ENCODE peak calls at places on chromosomes 6 and 20, in eight cellular contexts. One of them, this sample, is unnamed.

GRCh38 chr6:9482030-9482731 is 932.7 kb downstream of the TFAP2A start:
- DNase-seq in fibroblast of lung: peak
- DNase-seq in M059J: peak
- DNase-seq in substantia nigra: no peak
- DNase-seq in left lung: no peak
- DNase-seq in D721Med: no peak
- DNase-seq in NCI-H2081 treated with DMSO at 0.1 percent for 48 hours: no peak
- DNase-seq in germinal center: no peak
- DNase-seq in this sample: no peak

GRCh38 chr6:4599924-4600323 is 176.3 kb upstream of the CDYL start:
- DNase-seq in NCI-H2081 treated with DMSO at 0.1 percent for 48 hours: no peak
- DNase-seq in fibroblast of lung: peak
- DNase-seq in left lung: no peak
- DNase-seq in M059J: peak
- DNase-seq in D721Med: no peak
- DNase-seq in germinal center: no peak
- DNase-seq in substantia nigra: no peak
- DNase-seq in this sample: no peak

GRCh38 chr20:17966432-17967312 is 1.9 kb downstream of the SNX5 start:
- DNase-seq in NCI-H2081 treated with DMSO at 0.1 percent for 48 hours: no peak
- DNase-seq in D721Med: no peak
- DNase-seq in left lung: no peak
- DNase-seq in fibroblast of lung: peak
- DNase-seq in germinal center: no peak
- DNase-seq in M059J: peak
- DNase-seq in substantia nigra: no peak
- DNase-seq in this sample: no peak

GRCh38 chr20:41011551-41012067 is 17.0 kb upstream of the TOP1 start:
- DNase-seq in fibroblast of lung: no peak
- DNase-seq in germinal center: peak
- DNase-seq in substantia nigra: no peak
- DNase-seq in left lung: no peak
- DNase-seq in NCI-H2081 treated with DMSO at 0.1 percent for 48 hours: no peak
- DNase-seq in M059J: no peak
- DNase-seq in D721Med: no peak
- DNase-seq in this sample: peak

GRCh38 chr6:56380476-56380875 is 133.1 kb upstream of the COL21A1 start:
- DNase-seq in D721Med: no peak
- DNase-seq in substantia nigra: no peak
- DNase-seq in fibroblast of lung: no peak
- DNase-seq in left lung: no peak
- DNase-seq in germinal center: no peak
- DNase-seq in NCI-H2081 treated with DMSO at 0.1 percent for 48 hours: no peak
- DNase-seq in M059J: peak
- DNase-seq in this sample: no peak

GRCh38 chr20:16675165-16675564 is 54.7 kb upstream of the SNRPB2 start:
- DNase-seq in NCI-H2081 treated with DMSO at 0.1 percent for 48 hours: no peak
- DNase-seq in D721Med: no peak
- DNase-seq in fibroblast of lung: no peak
- DNase-seq in left lung: no peak
- DNase-seq in M059J: no peak
- DNase-seq in substantia nigra: no peak
- DNase-seq in germinal center: no peak
- DNase-seq in this sample: no peak

GRCh38 chr6:76876922-76877553 is 586.3 kb downstream of the HTR1B start:
- DNase-seq in left lung: no peak
- DNase-seq in NCI-H2081 treated with DMSO at 0.1 percent for 48 hours: peak
- DNase-seq in fibroblast of lung: peak
- DNase-seq in D721Med: no peak
- DNase-seq in M059J: peak
- DNase-seq in substantia nigra: no peak
- DNase-seq in germinal center: no peak
- DNase-seq in this sample: no peak

GRCh38 chr6:52984247-52984646 is 10.8 kb downstream of the GSTA4 start:
- DNase-seq in fibroblast of lung: no peak
- DNase-seq in D721Med: no peak
- DNase-seq in M059J: peak
- DNase-seq in germinal center: peak
- DNase-seq in NCI-H2081 treated with DMSO at 0.1 percent for 48 hours: no peak
- DNase-seq in left lung: no peak
- DNase-seq in substantia nigra: no peak
- DNase-seq in this sample: peak

GRCh38 chr6:90295854-90296345 is 743 bp downstream of the BACH2 start:
- DNase-seq in M059J: peak
- DNase-seq in fibroblast of lung: peak
- DNase-seq in substantia nigra: peak
- DNase-seq in D721Med: no peak
- DNase-seq in germinal center: peak
- DNase-seq in NCI-H2081 treated with DMSO at 0.1 percent for 48 hours: no peak
- DNase-seq in left lung: peak
- DNase-seq in this sample: peak

GRCh38 chr6:73286752-73287151 is 23.8 kb upstream of the KHDC1 start:
- DNase-seq in substantia nigra: no peak
- DNase-seq in NCI-H2081 treated with DMSO at 0.1 percent for 48 hours: no peak
- DNase-seq in M059J: no peak
- DNase-seq in D721Med: no peak
- DNase-seq in left lung: no peak
- DNase-seq in fibroblast of lung: no peak
- DNase-seq in germinal center: no peak
- DNase-seq in this sample: no peak

GRCh38 chr6:48325701-48326100 is 214.7 kb upstream of the PTCHD4 start:
- DNase-seq in left lung: no peak
- DNase-seq in substantia nigra: no peak
- DNase-seq in NCI-H2081 treated with DMSO at 0.1 percent for 48 hours: no peak
- DNase-seq in D721Med: no peak
- DNase-seq in M059J: peak
- DNase-seq in germinal center: no peak
- DNase-seq in fibroblast of lung: peak
- DNase-seq in this sample: no peak

GRCh38 chr20:63183422-63184146 is 32.3 kb downstream of the YTHDF1 start:
- DNase-seq in left lung: no peak
- DNase-seq in D721Med: no peak
- DNase-seq in M059J: peak
- DNase-seq in substantia nigra: peak
- DNase-seq in fibroblast of lung: peak
- DNase-seq in NCI-H2081 treated with DMSO at 0.1 percent for 48 hours: no peak
- DNase-seq in germinal center: peak
- DNase-seq in this sample: no peak

GRCh38 chr6:69105288-69105687 is 470.2 kb downstream of the ADGRB3 start:
- DNase-seq in fibroblast of lung: no peak
- DNase-seq in D721Med: no peak
- DNase-seq in NCI-H2081 treated with DMSO at 0.1 percent for 48 hours: no peak
- DNase-seq in substantia nigra: no peak
- DNase-seq in germinal center: no peak
- DNase-seq in M059J: peak
- DNase-seq in left lung: no peak
- DNase-seq in this sample: no peak